ENCODE peak calls at places on chromosomes 4 and X, in eight cellular contexts. B is H1, E is HepG2, K is A549, Y is IMR-90, W is SK-N-SH, M is K562, T is GM12878. D is an unnamed sample.

GRCh38 chrX:38232287-38232686 is 11.6 kb upstream of the SRPX start:
- DNase-seq in B (no peak), E (no peak), Y (peak), M (no peak), T (no peak), K (no peak), W (no peak), D (no peak)

GRCh38 chr4:188403272-188403671 is 264.0 kb downstream of the TRIML1 start:
- DNase-seq in E (no peak), K (no peak), T (no peak), Y (no peak), B (no peak), W (peak), M (peak), D (peak)

GRCh38 chr4:110950721-110951120 is 327.8 kb upstream of the PITX2 start:
- DNase-seq in M (no peak), Y (no peak), B (no peak), K (no peak), E (no peak), T (no peak), W (no peak), D (no peak)

GRCh38 chr4:8478801-8479744 is 38.5 kb downstream of the TRMT44 start:
- DNase-seq in T (no peak), M (peak), W (no peak), Y (peak), B (no peak), K (no peak), E (no peak), D (no peak)

GRCh38 chr4:159400782-159401712 is 298.2 kb downstream of the RAPGEF2 start:
- DNase-seq in B (no peak), T (no peak), Y (peak), K (no peak), E (no peak), M (no peak), W (no peak), D (no peak)

GRCh38 chr4:100649478-100649877 is 131.7 kb upstream of the EMCN start:
- DNase-seq in B (no peak), T (no peak), E (no peak), K (no peak), M (no peak), Y (no peak), W (peak), D (no peak)

GRCh38 chr4:47550899-47551548 is 65.9 kb downstream of the ATP10D start:
- DNase-seq in B (no peak), T (no peak), Y (peak), E (no peak), M (no peak), K (no peak), W (no peak), D (no peak)

GRCh38 chrX:77441479-77441878 is 5.7 kb upstream of the FGF16 start:
- DNase-seq in M (no peak), W (no peak), E (no peak), Y (no peak), T (no peak), B (no peak), K (no peak), D (no peak)

GRCh38 chr4:70895846-70896435 is 6.2 kb upstream of the MOB1B start:
- DNase-seq in M (no peak), E (no peak), K (no peak), B (no peak), Y (no peak), T (no peak), W (no peak), D (no peak)

GRCh38 chrX:151153086-151153485 is 23.3 kb upstream of the GPR50 start:
- DNase-seq in E (peak), M (peak), K (no peak), B (no peak), W (no peak), T (no peak), Y (peak), D (peak)

GRCh38 chr4:106893903-106894302 is 142.2 kb downstream of the DKK2 start:
- DNase-seq in B (no peak), K (no peak), M (no peak), W (no peak), Y (no peak), E (no peak), T (no peak), D (no peak)

GRCh38 chr4:106898621-106899230 is 137.4 kb downstream of the DKK2 start:
- DNase-seq in M (peak), E (peak), W (peak), K (peak), T (no peak), B (no peak), Y (peak), D (peak)

GRCh38 chr4:106892786-106893185 is 143.3 kb downstream of the DKK2 start:
- DNase-seq in B (no peak), T (no peak), K (no peak), M (no peak), E (no peak), W (no peak), Y (no peak), D (peak)

DNA sequence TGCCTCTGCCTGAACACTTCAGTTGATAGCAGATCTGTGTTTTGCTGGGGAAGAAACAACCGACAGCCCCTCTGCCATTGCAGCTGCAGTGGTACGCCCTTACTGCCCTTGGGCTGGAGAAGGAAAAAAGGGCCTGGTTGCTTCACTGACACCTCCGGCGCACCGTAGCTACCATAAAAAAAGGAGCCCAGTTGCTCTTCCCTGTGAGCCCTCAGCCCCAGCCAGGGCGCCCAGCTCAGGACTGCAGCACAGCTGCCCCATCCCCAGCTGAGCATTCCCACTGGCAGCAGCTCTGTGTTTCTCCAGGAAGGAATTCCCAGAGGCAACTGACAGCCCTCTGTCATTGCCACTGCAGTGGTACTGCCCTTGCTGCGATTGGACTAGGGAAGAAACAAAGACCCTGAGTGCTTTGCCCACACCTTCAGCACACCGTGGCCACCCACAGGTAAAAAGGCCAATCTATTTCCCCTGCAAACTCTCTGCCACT is 142.7 kb downstream of the DKK2 start:
- DNase-seq in T (no peak), B (no peak), Y (no peak), M (no peak), E (no peak), K (no peak), W (no peak), D (peak)
- TF ChIP-seq USF2 in T (no peak), B (no peak), Y (no peak), M (no peak), E (no peak), K (no peak), W (no peak), D (no peak)

GRCh38 chr4:24001945-24002640 is 112.2 kb upstream of the PPARGC1A start:
- DNase-seq in K (no peak), B (no peak), E (no peak), M (no peak), Y (no peak), W (no peak), T (no peak), D (no peak)

GRCh38 chr4:24003476-24003875 is 113.6 kb upstream of the PPARGC1A start:
- DNase-seq in Y (no peak), E (no peak), B (no peak), M (no peak), T (no peak), K (no peak), W (no peak), D (no peak)

GRCh38 chr4:24002641-24002966 is 112.8 kb upstream of the PPARGC1A start:
- DNase-seq in Y (no peak), K (no peak), B (no peak), E (no peak), W (no peak), T (no peak), M (no peak), D (no peak)

GRCh38 chr4:24001486-24001885 is 111.6 kb upstream of the PPARGC1A start:
- DNase-seq in K (no peak), M (no peak), T (no peak), W (no peak), E (no peak), B (no peak), Y (no peak), D (no peak)

GRCh38 chr4:23999714-24000113 is 109.9 kb upstream of the PPARGC1A start:
- DNase-seq in M (no peak), K (no peak), T (no peak), E (no peak), W (no peak), B (no peak), Y (peak), D (no peak)
- TF ChIP-seq USF2 in M (no peak), K (no peak), T (no peak), E (no peak), W (no peak), B (no peak), Y (no peak), D (no peak)

GRCh38 chrX:6460893-6461490 is 73.9 kb downstream of the VCX3A start:
- DNase-seq in Y (no peak), K (no peak), B (no peak), M (no peak), W (no peak), E (no peak), T (no peak), D (no peak)

DNA sequence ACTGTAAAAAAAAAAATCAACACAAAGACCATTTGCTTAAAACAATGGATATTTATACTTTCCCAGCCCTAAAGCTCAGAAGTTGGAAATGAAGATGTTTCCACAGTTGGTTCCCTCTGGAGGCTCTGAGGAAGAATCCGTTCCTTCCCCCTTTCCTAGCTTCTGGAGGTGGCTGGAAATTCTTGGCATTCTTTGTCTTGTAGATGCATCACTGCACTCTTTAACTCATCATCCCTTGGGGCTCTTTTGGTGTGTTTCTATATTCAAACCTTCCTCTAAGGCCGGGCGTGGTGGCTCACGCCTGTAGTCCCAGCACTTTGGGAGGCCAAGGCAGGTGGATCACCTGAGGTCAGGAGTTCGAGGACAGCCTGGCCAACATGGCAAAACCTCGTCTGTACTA is 78.7 kb downstream of the VCX3A start:
- DNase-seq in W (no peak), K (no peak), M (no peak), E (no peak), B (no peak), Y (no peak), T (no peak), D (no peak)
- TF ChIP-seq USF2 in W (no peak), K (no peak), M (no peak), E (no peak), B (no peak), Y (no peak), T (no peak), D (no peak)

DNA sequence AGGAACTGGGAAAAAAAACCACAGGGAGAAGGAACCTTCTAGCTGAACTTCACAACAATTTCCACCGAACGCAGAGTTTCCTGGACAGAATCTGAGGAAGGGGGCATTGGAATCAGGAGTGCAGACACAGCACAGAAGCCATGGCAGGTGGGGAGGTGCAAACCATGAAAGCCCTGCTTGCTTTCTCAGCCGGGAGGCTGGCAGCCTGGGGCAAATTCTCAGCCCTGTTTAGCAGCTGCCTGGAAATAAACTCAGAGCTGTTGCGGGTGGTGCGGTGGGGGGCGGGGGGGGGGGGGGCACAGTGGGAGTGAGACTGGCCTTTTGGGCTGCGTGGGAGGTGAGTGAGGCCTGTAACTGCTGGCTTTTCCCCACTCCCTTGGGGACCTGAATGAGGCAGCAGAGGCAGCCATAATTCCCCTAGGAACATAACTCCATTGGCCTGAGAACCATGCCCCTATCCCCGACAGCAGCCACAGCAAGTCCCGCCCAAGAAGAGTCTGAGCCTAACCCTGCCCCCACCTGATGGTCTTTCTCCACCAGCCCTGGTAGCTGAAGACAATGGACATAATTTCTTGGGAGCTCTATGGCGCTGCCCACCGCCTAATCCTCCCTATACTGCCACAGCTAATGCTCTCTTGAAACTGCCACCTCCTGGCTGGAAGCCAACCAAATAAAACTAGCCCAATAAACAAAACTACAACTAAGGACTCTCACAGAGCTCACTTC is 176.3 kb downstream of the FAM13A start:
- DNase-seq in W (no peak), M (peak), E (no peak), B (no peak), Y (no peak), K (no peak), T (no peak), D (no peak)
- TF ChIP-seq USF2 in W (no peak), M (no peak), E (no peak), B (no peak), Y (no peak), K (no peak), T (no peak), D (no peak)

GRCh38 chr4:76748649-76749048 is 149.3 kb downstream of the SOWAHB start:
- DNase-seq in M (peak), B (no peak), W (peak), T (no peak), E (peak), K (peak), Y (peak), D (no peak)
- TF ChIP-seq USF2 in M (no peak), B (no peak), W (no peak), T (no peak), E (no peak), K (no peak), Y (peak), D (no peak)

DNA sequence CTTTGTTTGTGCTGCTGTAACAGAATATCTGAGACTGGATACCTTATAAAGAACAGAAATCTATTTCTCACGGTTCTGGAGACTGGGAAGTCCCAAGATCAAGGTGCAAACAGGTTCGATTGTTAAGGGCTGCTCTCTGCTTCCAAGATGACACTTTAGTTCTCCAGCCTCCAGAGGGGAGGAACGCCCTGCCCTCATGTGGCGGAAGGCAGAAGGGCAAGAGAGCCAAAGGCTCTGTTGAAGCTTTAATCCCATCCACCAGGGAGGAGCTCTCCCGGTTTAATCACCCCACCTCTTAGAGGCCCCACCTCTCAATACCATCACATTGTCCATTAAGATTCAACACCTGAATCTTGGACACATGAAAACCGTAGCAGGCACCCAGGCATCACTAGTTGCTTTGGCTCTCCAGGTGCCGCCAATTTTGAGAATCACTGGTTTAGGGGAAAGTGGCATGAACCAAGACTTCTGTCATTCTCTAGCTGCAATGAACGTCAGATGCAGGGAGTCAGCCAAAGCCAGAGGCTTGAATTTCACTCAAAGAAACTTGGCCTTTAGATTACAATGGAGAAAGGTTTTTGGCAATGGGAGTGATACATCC is 15.6 kb downstream of the FHL1 start:
- DNase-seq in K (peak), E (peak), W (peak), M (peak), B (no peak), Y (peak), T (no peak), D (peak)
- TF ChIP-seq USF2 in K (no peak), E (no peak), W (no peak), M (no peak), B (no peak), Y (no peak), T (no peak), D (no peak)

GRCh38 chr4:153084249-153084648 is 120.0 kb upstream of the TRIM2 start:
- DNase-seq in E (no peak), Y (no peak), K (no peak), T (no peak), B (no peak), W (no peak), M (no peak), D (no peak)

GRCh38 chr4:153082322-153083301 is 121.6 kb upstream of the TRIM2 start:
- DNase-seq in K (no peak), Y (no peak), M (no peak), E (no peak), T (no peak), B (no peak), W (no peak), D (no peak)

GRCh38 chr4:153084939-153085630 is 119.2 kb upstream of the TRIM2 start:
- DNase-seq in M (peak), Y (peak), T (peak), B (peak), K (peak), W (peak), E (no peak), D (peak)

GRCh38 chr4:153081693-153082092 is 122.5 kb upstream of the TRIM2 start:
- DNase-seq in M (no peak), T (no peak), W (no peak), Y (no peak), B (no peak), E (no peak), K (no peak), D (no peak)

GRCh38 chr4:153083447-153083921 is 120.8 kb upstream of the TRIM2 start:
- DNase-seq in W (peak), E (peak), M (peak), T (peak), K (peak), Y (peak), B (peak), D (peak)
- TF ChIP-seq USF2 in W (no peak), E (no peak), M (no peak), T (no peak), K (no peak), Y (no peak), B (no peak), D (no peak)

GRCh38 chr4:54661156-54661555 is 3.4 kb downstream of the KIT start:
- DNase-seq in K (no peak), M (no peak), B (no peak), E (no peak), Y (peak), T (no peak), W (no peak), D (no peak)
- TF ChIP-seq USF2 in K (no peak), M (no peak), B (no peak), E (no peak), Y (no peak), T (no peak), W (no peak), D (no peak)

GRCh38 chr4:124415206-124415605 is 297.3 kb downstream of the ANKRD50 start:
- DNase-seq in T (no peak), K (no peak), M (no peak), Y (peak), B (no peak), W (no peak), E (no peak), D (no peak)
- TF ChIP-seq USF2 in T (no peak), K (no peak), M (no peak), Y (no peak), B (no peak), W (no peak), E (no peak), D (no peak)

D was measured in WTC11.